ENCODE peak calls at places on chromosomes 4 and X, in four cellular contexts. O, M, J and L are unnamed samples.

GRCh38 chr4:69936566-69936965 is 5.7 kb downstream of the CSN1S1 start:
- DNase-seq in O (no peak), M (no peak), J (no peak), L (no peak)

GRCh38 chr4:8571702-8572685 is 8.2 kb upstream of the GPR78 start:
- DNase-seq in O (no peak), M (no peak), J (no peak), L (no peak)

GRCh38 chrX:132001127-132001526 is 22.0 kb upstream of the STK26 start:
- DNase-seq in O (no peak), M (no peak), J (no peak), L (no peak)

GRCh38 chrX:22060451-22060940 is 28.4 kb downstream of the PHEX start:
- DNase-seq in O (no peak), M (no peak), J (peak; percentile 1), L (no peak)

GRCh38 chrX:11334165-11334564 is 41.0 kb downstream of the AMELX start:
- DNase-seq in O (no peak), M (no peak), J (no peak), L (no peak)

GRCh38 chr4:110926841-110927400 is 304.0 kb upstream of the PITX2 start:
- DNase-seq in O (no peak), M (no peak), J (no peak), L (no peak)

GRCh38 chr4:31918891-31919290 is 1198.7 kb downstream of the PCDH7 start:
- DNase-seq in O (no peak), M (no peak), J (no peak), L (no peak)

GRCh38 chr4:180827193-180827592 is 1416.0 kb upstream of the TENM3 start:
- DNase-seq in O (no peak), M (peak; percentile 68), J (no peak), L (no peak)

GRCh38 chrX:50813843-50814661 is at the start of gene SHROOM4:
- DNase-seq in O (no peak), M (no peak), J (no peak), L (no peak)

GRCh38 chr4:100895572-100896197 is 377.9 kb upstream of the EMCN start:
- DNase-seq in O (peak; percentile 38), M (no peak), J (peak; percentile 4), L (no peak)

GRCh38 chr4:185560316-185560715 is 25.0 kb upstream of the PDLIM3 start:
- DNase-seq in O (no peak), M (no peak), J (no peak), L (no peak)

GRCh38 chr4:109648266-109648996 is 54.8 kb downstream of the CASP6 start:
- DNase-seq in O (peak; percentile 8), M (no peak), J (no peak), L (no peak)

GRCh38 chr4:56655209-56655626 is 25.9 kb downstream of the HOPX start:
- DNase-seq in O (peak; percentile 23), M (peak; percentile 47), J (no peak), L (no peak)

GRCh38 chr4:153722036-153722435 is 37.8 kb downstream of the RNF175 start:
- DNase-seq in O (no peak), M (no peak), J (no peak), L (no peak)

GRCh38 chrX:23372220-23372902 is 37.7 kb downstream of the PTCHD1 start:
- DNase-seq in O (no peak), M (no peak), J (no peak), L (no peak)

GRCh38 chr4:143399113-143399949 is 62.7 kb downstream of the GAB1 start:
- DNase-seq in O (peak; percentile 50), M (no peak), J (peak; percentile 72), L (no peak)

GRCh38 chr4:113316879-113317278 is 267.4 kb downstream of the ANK2 start:
- DNase-seq in O (peak; percentile 29), M (peak; percentile 56), J (peak; percentile 53), L (no peak)

GRCh38 chr4:53767503-53767902 is 176.2 kb upstream of the LNX1 start:
- DNase-seq in O (no peak), M (no peak), J (no peak), L (no peak)

GRCh38 chrX:152861116-152861515 is 30.3 kb downstream of the NSDHL start:
- DNase-seq in O (no peak), M (no peak), J (no peak), L (no peak)

GRCh38 chr4:173237722-173238121 is 69.1 kb downstream of the GALNT7 start:
- DNase-seq in O (no peak), M (no peak), J (no peak), L (no peak)

GRCh38 chr4:68498413-68499007 is 51.2 kb downstream of the TMPRSS11E start:
- DNase-seq in O (peak; percentile 69), M (peak; percentile 70), J (peak; percentile 66), L (no peak)

GRCh38 chr4:169968999-169969398 is 57.2 kb downstream of the MFAP3L start:
- DNase-seq in O (no peak), M (no peak), J (no peak), L (no peak)

GRCh38 chr4:6668391-6668790 is 25.3 kb upstream of the S100P start:
- DNase-seq in O (no peak), M (no peak), J (no peak), L (no peak)

GRCh38 chrX:6005856-6006255 is 222.8 kb downstream of the NLGN4X start:
- DNase-seq in O (no peak), M (no peak), J (no peak), L (no peak)

GRCh38 chrX:39440734-39441305 is 639.6 kb downstream of the MID1IP1 start:
- DNase-seq in O (peak; percentile 9), M (no peak), J (no peak), L (no peak)
- TF ChIP-seq CTCF in O (no peak), M (no peak), J (no peak), L (no peak)

DNA sequence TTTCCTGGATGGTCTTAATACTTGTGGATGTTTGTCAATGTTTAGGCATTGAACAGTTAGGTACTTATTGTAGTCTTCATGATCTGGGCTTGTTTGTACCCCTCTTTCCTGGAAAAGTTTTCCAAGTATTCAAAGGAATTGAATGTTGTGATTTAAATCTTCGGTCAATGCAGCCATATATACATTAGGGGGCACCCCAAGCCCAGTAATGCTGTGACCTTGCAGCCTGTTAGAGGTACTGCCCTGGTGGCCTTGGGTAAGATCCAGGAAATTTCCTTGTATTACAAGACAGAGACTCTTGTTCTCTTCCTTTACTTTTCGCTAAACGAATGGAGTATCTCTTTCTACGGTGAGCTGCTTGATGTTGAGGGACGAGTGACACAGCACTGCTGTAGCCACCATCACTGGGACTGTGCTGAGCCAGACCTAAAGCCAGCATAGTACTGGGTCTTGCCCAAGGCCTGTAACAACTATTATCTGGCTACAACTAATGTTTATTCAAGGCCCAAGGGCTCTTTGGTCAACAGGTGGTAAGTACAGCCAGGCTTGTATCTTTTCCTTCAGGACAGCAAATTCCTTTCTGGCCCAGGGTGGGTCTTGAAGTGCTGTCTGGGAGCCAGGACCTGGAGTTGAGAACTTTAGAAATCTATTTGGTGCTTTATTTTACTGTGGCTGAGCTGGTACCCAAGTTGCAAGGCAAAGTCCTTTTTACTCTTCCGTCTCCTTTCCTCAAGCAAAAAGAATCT is 118.3 kb upstream of the ATOH1 start:
- DNase-seq in O (no peak), M (no peak), J (no peak), L (no peak)
- TF ChIP-seq CTCF in O (no peak), M (no peak), J (peak; percentile 39), L (no peak)

DNA sequence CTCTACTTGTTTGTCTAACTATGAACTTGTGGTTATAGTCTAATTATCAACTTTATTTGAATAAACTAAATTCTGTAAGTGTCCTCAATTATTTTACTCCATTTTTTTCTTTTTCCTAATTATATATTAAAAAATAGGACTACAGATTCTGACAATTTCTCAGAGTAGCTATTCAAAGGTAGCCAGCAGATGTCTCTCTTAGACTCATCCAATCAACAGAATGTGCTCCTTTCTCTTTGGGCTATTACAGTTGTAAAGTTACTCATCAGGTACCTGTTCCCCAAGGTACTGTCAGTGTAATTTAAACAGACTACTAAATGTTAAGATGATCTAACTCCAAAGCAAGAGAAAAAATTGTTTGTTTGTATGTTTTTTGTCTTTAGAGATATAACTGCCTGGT is 248.6 kb downstream of the PCDH18 start:
- DNase-seq in O (no peak), M (no peak), J (no peak), L (no peak)
- TF ChIP-seq CTCF in O (no peak), M (no peak), J (peak; percentile 19), L (no peak)

GRCh38 chr4:62644372-62644771 is 1444.2 kb downstream of the ADGRL3 start:
- DNase-seq in O (no peak), M (no peak), J (peak; percentile 2), L (no peak)
- TF ChIP-seq CTCF in O (no peak), M (no peak), J (peak; percentile 65), L (no peak)

DNA sequence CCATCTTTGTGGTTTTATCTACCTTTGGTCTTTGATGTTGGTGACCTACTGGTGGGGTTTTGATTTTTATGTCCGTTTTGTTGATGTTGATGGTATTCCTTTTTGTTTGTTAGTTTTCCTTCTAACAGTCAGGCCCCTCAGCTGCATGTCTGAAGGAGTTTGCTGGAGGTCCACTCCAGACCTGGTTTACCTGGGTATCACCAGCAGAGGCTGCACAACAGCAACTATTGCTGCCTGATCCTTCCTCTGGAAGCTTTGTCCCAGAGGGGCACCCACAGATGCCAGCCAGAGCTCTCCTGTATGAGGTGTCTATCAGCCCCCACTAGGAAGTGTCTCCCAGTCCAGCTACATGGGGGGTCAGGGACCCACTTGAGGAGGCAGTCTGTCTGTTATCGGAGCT is 199.3 kb upstream of the WDFY3 start:
- DNase-seq in O (no peak), M (no peak), J (no peak), L (no peak)
- TF ChIP-seq CTCF in O (no peak), M (no peak), J (no peak), L (no peak)